ENCODE peak calls at places on chromosomes 3 and 15, in five cellular contexts. B is Peyer's patch, T is HCT116, U is brain microvascular endothelial cell, M is neural progenitor cell. W is an unnamed sample.
A peak's percentile ranks its signal among the peaks of the same experiment; 100 is the strongest.

GRCh38 chr15:76577879-76578512 is 241.4 kb downstream of the ISL2 start:
- DNase-seq in B (no peak), M (no peak), U (no peak), T (no peak), W (no peak)

GRCh38 chr3:171860830-171861535 is 17.8 kb downstream of the TMEM212 start:
- DNase-seq in B (no peak), U (peak; percentile 67), T (no peak), M (no peak), W (no peak)

GRCh38 chr15:77702211-77702957 is 69.7 kb upstream of the LINGO1 start:
- DNase-seq in B (no peak), M (peak; percentile 91), U (peak; percentile 5), T (no peak), W (no peak)

GRCh38 chr3:38653685-38654537 is 4.4 kb upstream of the SCN5A start:
- DNase-seq in M (no peak), T (no peak), B (no peak), U (no peak), W (no peak)

GRCh38 chr3:156997351-156997750 is 162.6 kb downstream of the CCNL1 start:
- DNase-seq in U (no peak), B (no peak), M (no peak), T (no peak), W (no peak)

GRCh38 chr3:138234401-138235179 is 47.5 kb downstream of the ARMC8 start:
- DNase-seq in M (no peak), B (no peak), U (no peak), T (no peak), W (no peak)

GRCh38 chr15:23570466-23570865 is 5.0 kb downstream of the MKRN3 start:
- DNase-seq in T (peak; percentile 8), M (peak; percentile 49), B (no peak), U (no peak), W (peak; percentile 23)

GRCh38 chr15:92527197-92527596 is 128.4 kb downstream of the FAM174B start:
- DNase-seq in B (no peak), U (no peak), M (no peak), T (no peak), W (no peak)

GRCh38 chr3:187678869-187679268 is 8.7 kb upstream of the SST start:
- DNase-seq in M (peak; percentile 82), T (peak; percentile 42), U (peak; percentile 69), B (no peak), W (peak; percentile 62)

GRCh38 chr15:38002883-38003477 is 68.5 kb downstream of the TMCO5A start:
- DNase-seq in M (peak; percentile 81), B (no peak), U (peak; percentile 85), T (peak; percentile 61), W (peak; percentile 26)

GRCh38 chr3:11618897-11619296 is 24.8 kb downstream of the VGLL4 start:
- DNase-seq in M (no peak), B (no peak), T (no peak), U (no peak), W (no peak)

GRCh38 chr3:171640520-171641412 is 169.5 kb downstream of the PLD1 start:
- DNase-seq in U (peak; percentile 50), B (no peak), M (peak; percentile 23), T (no peak), W (no peak)

GRCh38 chr3:137062250-137062649 is 104.5 kb downstream of the IL20RB start:
- DNase-seq in U (no peak), B (no peak), M (no peak), T (no peak), W (no peak)

GRCh38 chr3:54628888-54629368 is 298.9 kb downstream of the LRTM1 start:
- DNase-seq in T (no peak), M (no peak), U (no peak), B (no peak), W (no peak)

GRCh38 chr3:148175215-148175614 is 522.5 kb upstream of the AGTR1 start:
- DNase-seq in M (no peak), T (no peak), U (no peak), B (no peak), W (no peak)

GRCh38 chr15:31352911-31353811 is 26.5 kb downstream of the KLF13 start:
- DNase-seq in B (peak; percentile 70), U (peak; percentile 62), T (no peak), M (no peak), W (no peak)

GRCh38 chr3:173584834-173585831 is 187.6 kb downstream of the NLGN1 start:
- DNase-seq in U (peak; percentile 24), M (peak; percentile 83), T (no peak), B (peak; percentile 41), W (peak; percentile 65)

GRCh38 chr3:89375451-89375850 is 268.0 kb downstream of the EPHA3 start:
- DNase-seq in U (no peak), M (no peak), B (no peak), T (no peak), W (no peak)

GRCh38 chr3:89380006-89380405 is 272.6 kb downstream of the EPHA3 start:
- DNase-seq in M (no peak), U (peak; percentile 47), T (no peak), B (no peak), W (no peak)
- TF ChIP-seq CTCF in M (no peak), U (no peak), T (no peak), B (no peak), W (no peak)

DNA sequence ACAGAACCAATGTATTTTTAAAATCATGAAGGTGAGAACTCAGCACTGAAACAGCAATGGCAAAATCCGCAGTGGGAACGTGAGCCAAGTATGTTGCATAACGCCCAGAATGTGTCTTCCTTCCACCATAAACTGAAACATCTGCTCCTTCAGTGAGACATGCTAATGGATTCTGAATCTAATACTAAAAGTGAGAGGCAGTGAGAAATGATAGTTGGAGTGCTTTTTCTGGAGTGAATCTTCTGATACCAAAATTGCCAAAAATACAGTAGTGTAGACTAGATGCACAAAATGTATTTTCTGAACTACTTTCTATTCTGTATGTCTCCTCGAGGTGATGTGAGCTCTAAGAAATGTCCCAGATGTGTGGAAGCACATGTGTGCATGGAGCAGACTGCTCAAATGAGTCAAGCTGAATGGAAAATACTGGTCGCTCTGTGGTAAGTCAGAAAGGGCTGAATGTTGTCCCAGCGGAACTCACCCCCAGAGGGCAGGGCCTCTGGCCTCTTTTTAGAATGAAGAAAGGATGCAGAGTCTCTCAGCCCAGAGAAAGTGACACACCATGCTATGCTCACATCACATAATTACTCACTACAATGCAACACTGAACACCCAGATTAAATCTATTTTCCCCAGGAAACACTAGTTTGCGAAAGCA is 73.0 kb downstream of the ATP10A start:
- DNase-seq in U (peak; percentile 62), M (no peak), B (no peak), T (no peak), W (no peak)
- TF ChIP-seq CTCF in U (peak; percentile 12), M (no peak), B (no peak), T (no peak), W (no peak)

DNA sequence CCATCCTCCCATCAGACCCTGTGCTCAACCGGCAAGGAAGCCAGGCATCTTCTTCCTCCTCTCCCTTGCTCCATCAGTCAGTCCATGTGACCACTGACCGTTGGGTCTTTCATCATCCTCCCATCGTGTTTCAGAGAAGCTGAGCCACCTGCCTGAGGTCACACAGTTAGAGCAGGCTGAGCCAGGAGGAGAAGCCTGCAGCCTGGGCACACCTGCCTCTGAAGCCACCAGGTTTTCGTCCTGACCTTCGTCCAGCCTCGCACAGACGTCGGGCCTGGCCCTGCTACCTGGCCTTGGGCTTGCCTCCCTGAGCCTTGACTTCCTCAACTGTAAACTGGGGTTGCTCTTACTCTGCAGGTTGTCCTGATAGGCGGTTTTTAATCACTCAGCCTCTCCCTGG is 8.7 kb upstream of the PRKCD start:
- DNase-seq in U (no peak), T (no peak), B (no peak), M (no peak), W (no peak)
- TF ChIP-seq CTCF in U (no peak), T (no peak), B (no peak), M (no peak), W (no peak)

GRCh38 chr15:47371939-47372338 is 345.4 kb upstream of the SEMA6D start:
- DNase-seq in T (no peak), M (no peak), B (no peak), U (no peak), W (no peak)

GRCh38 chr15:47378527-47378926 is 338.8 kb upstream of the SEMA6D start:
- DNase-seq in T (no peak), M (no peak), U (no peak), B (no peak), W (no peak)

GRCh38 chr15:47376190-47376589 is 341.1 kb upstream of the SEMA6D start:
- DNase-seq in T (no peak), M (no peak), B (no peak), U (no peak), W (no peak)

GRCh38 chr15:47377465-47377864 is 339.8 kb upstream of the SEMA6D start:
- DNase-seq in U (no peak), T (no peak), B (no peak), M (no peak), W (no peak)

GRCh38 chr15:47374222-47374621 is 343.1 kb upstream of the SEMA6D start:
- DNase-seq in T (no peak), U (peak; percentile 12), M (no peak), B (no peak), W (no peak)
- TF ChIP-seq CTCF in T (no peak), U (peak; percentile 65), M (no peak), B (no peak), W (peak; percentile 40)

DNA sequence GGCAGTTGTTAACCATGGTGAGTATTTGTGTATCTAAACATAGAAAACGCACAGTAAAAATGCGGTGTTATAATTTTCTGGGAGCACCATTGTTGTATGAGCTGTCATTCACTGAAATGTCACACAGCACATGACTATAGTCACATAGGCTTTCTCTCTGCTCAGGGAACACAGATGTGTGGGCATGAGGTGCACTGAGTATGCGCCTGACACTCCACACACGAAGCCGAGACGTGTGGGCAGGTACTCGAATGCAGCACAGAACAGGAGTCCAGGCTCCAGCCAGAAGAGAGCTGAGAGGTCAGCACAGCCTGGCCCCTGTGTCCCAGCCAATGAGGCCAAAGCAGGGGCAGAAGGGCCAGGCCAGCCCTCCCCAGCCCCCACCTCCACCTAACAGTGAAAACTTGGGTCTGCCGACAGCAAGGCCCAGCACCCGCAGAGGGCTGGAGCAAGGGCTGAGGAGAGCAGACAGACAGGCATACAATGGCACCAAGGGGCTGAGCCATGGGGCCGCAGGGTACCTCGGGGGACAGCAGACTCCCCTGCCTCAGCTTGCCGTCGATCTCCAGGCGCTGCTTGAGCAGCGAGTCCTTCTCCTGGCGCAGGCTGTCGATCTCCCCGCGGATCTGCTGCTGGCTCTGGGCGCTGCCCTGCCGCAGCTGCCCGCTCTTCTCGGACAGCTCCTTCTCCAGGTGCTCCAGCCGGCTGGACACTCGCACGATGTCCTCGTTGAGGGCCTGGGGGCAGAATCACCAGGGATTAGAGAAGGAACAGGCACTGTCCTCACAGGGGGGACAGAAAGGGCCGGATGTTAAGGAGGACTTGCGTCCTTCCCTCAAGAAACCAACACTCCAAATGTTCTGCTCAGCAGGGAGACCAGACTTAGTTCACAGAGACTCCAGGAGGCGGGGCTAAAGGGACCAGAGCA is 24.0 kb downstream of the KIF7 start:
- DNase-seq in B (no peak), T (no peak), M (no peak), U (no peak), W (no peak)
- TF ChIP-seq CTCF in B (no peak), T (no peak), M (no peak), U (no peak), W (no peak)

GRCh38 chr15:63826513-63826912 is 7.2 kb downstream of the HERC1 start:
- DNase-seq in B (no peak), U (peak; percentile 52), M (no peak), T (no peak), W (no peak)
- TF ChIP-seq CTCF in B (no peak), U (peak; percentile 21), M (no peak), T (no peak), W (no peak)

GRCh38 chr15:87681054-87681453 is 575.5 kb downstream of the NTRK3 start:
- DNase-seq in T (no peak), B (no peak), U (no peak), M (no peak), W (no peak)
- TF ChIP-seq CTCF in T (no peak), B (no peak), U (no peak), M (no peak), W (no peak)

W was measured in glutamatergic neuron.